ENCODE peak calls at places on chromosomes 12 and 14, in five cellular contexts. J, X, P, W and T are unnamed samples.
A peak's percentile ranks its signal among the peaks of the same experiment; 100 is the strongest.

GRCh38 chr14:22304324-22304723 is 284.7 kb downstream of the DAD1 start:
- DNase-seq in X (no peak), W (no peak), J (no peak), P (no peak), T (no peak)

GRCh38 chr14:28299227-28299626 is 467.4 kb upstream of the FOXG1 start:
- DNase-seq in X (no peak), W (no peak), J (no peak), P (no peak), T (no peak)

GRCh38 chr12:101839324-101840283 is 8.8 kb upstream of the GNPTAB start:
- DNase-seq in J (peak; percentile 74), P (peak; percentile 64), W (no peak), X (no peak), T (no peak)

GRCh38 chr12:113788020-113788856 is 177.9 kb downstream of the RBM19 start:
- DNase-seq in P (no peak), W (no peak), J (no peak), X (no peak), T (no peak)

GRCh38 chr12:132559652-132560420 is 50.5 kb downstream of the LRCOL1 start:
- DNase-seq in P (peak; percentile 88), W (no peak), J (no peak), X (no peak), T (no peak)

GRCh38 chr14:105979446-105979845 is 453.1 kb downstream of the TMEM121 start:
- DNase-seq in J (no peak), X (no peak), W (no peak), P (no peak), T (no peak)

GRCh38 chr12:81207173-81207572 is 129.3 kb downstream of the ACSS3 start:
- DNase-seq in W (no peak), X (no peak), J (no peak), P (peak; percentile 55), T (no peak)

GRCh38 chr12:12384601-12385321 is 27.9 kb downstream of the BORCS5 start:
- DNase-seq in P (peak; percentile 32), J (no peak), W (no peak), X (no peak), T (peak; percentile 51)

GRCh38 chr12:67280572-67280971 is 11.4 kb downstream of the CAND1 start:
- DNase-seq in J (no peak), X (no peak), P (no peak), W (no peak), T (no peak)

GRCh38 chr12:1939745-1940607 is 21.5 kb upstream of the CACNA2D4 start:
- DNase-seq in P (peak; percentile 83), J (peak; percentile 89), W (no peak), X (no peak), T (peak; percentile 87)

GRCh38 chr12:4407136-4407535 is 27.6 kb upstream of the FGF23 start:
- DNase-seq in J (no peak), X (no peak), W (no peak), P (no peak), T (no peak)

GRCh38 chr14:64654931-64655330 is 49.3 kb upstream of the PLEKHG3 start:
- DNase-seq in W (no peak), X (no peak), J (no peak), P (no peak), T (no peak)

GRCh38 chr14:64658201-64658600 is 46.0 kb upstream of the PLEKHG3 start:
- DNase-seq in P (no peak), W (no peak), J (no peak), X (no peak), T (no peak)

GRCh38 chr14:64656986-64657385 is 47.2 kb upstream of the PLEKHG3 start:
- DNase-seq in J (peak; percentile 79), P (no peak), X (no peak), W (no peak), T (no peak)

GRCh38 chr14:64649383-64649998 is 54.7 kb upstream of the PLEKHG3 start:
- DNase-seq in W (no peak), J (peak; percentile 38), P (no peak), X (no peak), T (no peak)

DNA sequence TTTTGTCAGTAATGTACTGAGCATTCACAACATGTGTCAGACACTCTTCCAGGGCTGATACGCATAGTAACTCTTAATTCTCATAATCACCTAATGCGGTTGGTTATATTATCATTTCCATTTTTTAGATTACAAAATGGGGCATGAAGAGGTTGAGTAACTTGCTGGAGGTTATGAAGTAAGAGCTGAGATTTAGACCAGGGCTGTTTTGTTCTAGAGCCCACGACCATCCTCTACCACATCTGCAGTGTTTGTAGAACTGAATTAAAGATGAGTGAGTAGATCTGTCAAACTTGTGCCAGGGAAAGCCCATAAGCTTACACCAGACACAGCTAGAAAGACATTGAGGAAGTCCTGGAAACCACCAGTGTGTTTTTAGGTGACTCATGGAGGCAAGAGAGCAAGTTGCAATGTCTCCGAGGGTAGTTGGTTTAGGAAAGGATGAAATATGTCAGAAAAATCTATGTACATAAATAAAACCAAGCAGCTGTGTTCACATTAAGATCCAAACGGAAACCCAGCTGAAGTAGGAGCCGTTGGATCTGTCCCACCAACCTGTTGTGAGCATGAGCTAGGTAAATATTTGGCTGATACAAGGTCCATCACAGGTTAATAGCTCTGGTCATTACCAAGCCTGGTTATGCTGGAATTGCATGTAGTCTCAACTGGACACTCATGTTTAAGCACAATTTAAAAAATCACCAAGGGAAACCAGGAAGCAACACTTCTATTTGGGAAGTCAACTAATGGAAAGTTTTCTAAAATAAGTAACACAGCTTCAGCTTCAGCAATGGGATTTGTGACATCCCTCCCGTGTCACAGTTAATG is 49.9 kb upstream of the PLEKHG3 start:
- DNase-seq in P (no peak), W (no peak), X (no peak), J (no peak), T (no peak)
- H3K27ac ChIP-seq in P (no peak overlapping the region), W (peak overlapping the region; percentile 62), X (peak overlapping the region; percentile 0), J (peak overlapping the region; percentile 69), T (peak overlapping the region; percentile 32)

DNA sequence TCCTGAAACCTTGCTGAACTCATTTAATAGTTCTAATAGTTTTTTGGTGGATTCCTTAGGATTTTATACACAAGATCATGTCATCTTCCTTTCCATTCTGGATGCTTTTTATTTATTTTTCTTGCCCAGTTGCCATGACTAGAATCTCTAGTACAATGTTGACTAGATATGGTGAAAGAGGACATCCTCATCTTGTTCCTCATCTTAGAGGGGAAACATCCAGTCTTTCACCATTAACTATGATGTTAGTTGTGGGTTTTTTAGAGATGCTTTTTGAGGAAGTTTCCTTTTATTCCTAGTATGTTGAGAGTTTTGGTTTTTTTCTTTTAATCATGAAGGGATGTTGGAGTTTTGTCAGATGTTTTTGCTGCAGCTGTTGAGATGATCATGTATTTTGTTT is 8.6 kb downstream of the ANKRD13A start:
- DNase-seq in P (no peak), W (no peak), X (no peak), J (no peak), T (no peak)
- H3K27ac ChIP-seq in P (no peak overlapping the region), W (no peak overlapping the region), X (no peak overlapping the region), J (no peak overlapping the region), T (no peak overlapping the region)

GRCh38 chr14:68950111-68950510 is 29.0 kb downstream of the ACTN1 start:
- DNase-seq in W (no peak), X (peak; percentile 36), J (no peak), P (no peak), T (no peak)
- H3K27ac ChIP-seq in W (peak overlapping the region; percentile 84), X (peak overlapping the region; percentile 99), J (peak overlapping the region; percentile 97), P (no peak overlapping the region), T (no peak overlapping the region)

DNA sequence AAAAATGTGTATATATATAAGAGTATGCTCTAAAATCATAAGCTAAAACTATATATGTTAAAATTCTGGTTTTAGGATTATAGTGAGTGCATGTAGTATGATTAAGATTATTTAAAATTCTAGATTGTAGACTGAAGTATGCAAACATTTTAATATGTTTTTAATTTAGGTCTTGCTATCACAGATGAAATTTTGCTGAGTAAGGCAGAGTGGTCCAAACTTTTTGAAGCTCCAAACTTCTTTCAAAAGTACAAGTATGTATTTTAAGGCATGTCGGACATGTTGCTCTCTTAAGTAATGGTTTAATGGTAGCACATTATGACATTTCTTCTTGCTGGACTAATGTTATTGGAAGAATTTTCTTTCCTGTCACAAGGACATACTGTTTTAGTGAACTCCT is 34.6 kb downstream of the PAPOLA start:
- DNase-seq in X (no peak), W (no peak), P (no peak), J (no peak), T (no peak)
- H3K27ac ChIP-seq in X (no peak overlapping the region), W (no peak overlapping the region), P (no peak overlapping the region), J (no peak overlapping the region), T (no peak overlapping the region)

DNA sequence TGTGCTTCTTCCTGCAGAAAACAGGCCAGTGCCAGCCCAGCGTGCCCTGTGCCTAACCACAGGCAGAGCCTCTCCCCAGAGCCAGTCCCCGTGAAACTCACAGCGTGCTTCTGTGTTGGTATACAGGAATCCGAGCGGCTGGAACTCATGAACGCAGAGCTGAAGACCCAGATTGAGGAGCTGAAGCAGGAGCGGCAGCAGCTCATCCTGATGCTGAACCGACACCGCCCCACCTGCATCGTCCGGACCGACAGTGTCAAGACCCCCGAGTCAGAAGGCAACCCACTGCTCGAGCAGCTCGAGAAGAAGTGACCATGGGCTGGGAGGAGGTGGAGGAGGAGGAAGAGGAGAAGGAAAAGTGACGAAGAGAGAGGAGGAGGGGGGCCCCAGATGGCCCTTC is 41.3 kb downstream of the JDP2 start:
- DNase-seq in J (no peak), P (no peak), W (no peak), X (no peak), T (no peak)
- H3K27ac ChIP-seq in J (peak overlapping the region; percentile 52), P (no peak overlapping the region), W (peak overlapping the region; percentile 55), X (no peak overlapping the region), T (no peak overlapping the region)

GRCh38 chr12:106081606-106082005 is 57.1 kb downstream of the NUAK1 start:
- DNase-seq in X (no peak), J (no peak), P (no peak), W (no peak), T (no peak)

GRCh38 chr12:106080786-106081185 is 58.0 kb downstream of the NUAK1 start:
- DNase-seq in X (no peak), J (no peak), W (no peak), P (no peak), T (no peak)

GRCh38 chr12:106084759-106085158 is 54.0 kb downstream of the NUAK1 start:
- DNase-seq in W (no peak), J (no peak), X (no peak), P (no peak), T (no peak)

GRCh38 chr12:106084048-106084671 is 54.6 kb downstream of the NUAK1 start:
- DNase-seq in J (no peak), X (no peak), P (peak; percentile 90), W (no peak), T (no peak)

GRCh38 chr12:106082216-106083175 is 56.3 kb downstream of the NUAK1 start:
- DNase-seq in P (no peak), J (peak; percentile 62), X (no peak), W (no peak), T (no peak)
- H3K27ac ChIP-seq in P (no peak overlapping the region), J (peak overlapping the region; percentile 86), X (no peak overlapping the region), W (peak overlapping the region; percentile 42), T (peak overlapping the region; percentile 98)